ENCODE peak calls at places on chromosomes 2 and 18, in nine cellular contexts. O, I, M, G, C, L, N, J and Z are unnamed samples.

GRCh38 chr2:74373189-74373588 is 6.9 kb downstream of the DCTN1 start:
- DNase-seq in O (peak; percentile 38), I (peak; percentile 73), M (no peak), G (no peak), C (no peak), L (peak; percentile 40), N (no peak), J (no peak), Z (no peak)

GRCh38 chr18:44464401-44465185 is 216.1 kb upstream of the SETBP1 start:
- DNase-seq in O (no peak), I (no peak), M (no peak), G (no peak), C (no peak), L (no peak), N (no peak), J (no peak), Z (no peak)

GRCh38 chr2:145644820-145645302 is 1124.9 kb upstream of the ZEB2 start:
- DNase-seq in O (no peak), I (no peak), M (no peak), G (no peak), C (no peak), L (no peak), N (no peak), J (no peak), Z (no peak)

GRCh38 chr2:159094173-159094737 is 125.8 kb downstream of the TANC1 start:
- DNase-seq in O (no peak), I (no peak), M (no peak), G (no peak), C (no peak), L (peak; percentile 25), N (peak; percentile 88), J (no peak), Z (peak; percentile 79)

GRCh38 chr2:154187948-154188347 is 316.2 kb downstream of the GALNT13 start:
- DNase-seq in O (no peak), I (no peak), M (no peak), G (no peak), C (no peak), L (no peak), N (no peak), J (no peak), Z (no peak)

GRCh38 chr18:76932026-76932819 is 109.9 kb downstream of the ZNF236 start:
- DNase-seq in O (no peak), I (no peak), M (no peak), G (no peak), C (no peak), L (no peak), N (no peak), J (no peak), Z (no peak)

GRCh38 chr2:25368650-25369049 is 26.9 kb upstream of the DNMT3A start:
- DNase-seq in O (no peak), I (no peak), M (no peak), G (no peak), C (no peak), L (no peak), N (peak; percentile 42), J (no peak), Z (no peak)

GRCh38 chr2:62217980-62218379 is 22.1 kb downstream of the B3GNT2 start:
- DNase-seq in O (no peak), I (no peak), M (no peak), G (no peak), C (no peak), L (no peak), N (no peak), J (no peak), Z (no peak)

GRCh38 chr2:3762771-3763447 is 59.5 kb downstream of the DCDC2C start:
- DNase-seq in O (no peak), I (no peak), M (peak; percentile 24), G (no peak), C (no peak), L (no peak), N (no peak), J (no peak), Z (no peak)

GRCh38 chr2:171287036-171287435 is 126.3 kb upstream of the TLK1 start:
- DNase-seq in O (no peak), I (no peak), M (no peak), G (no peak), C (no peak), L (no peak), N (no peak), J (no peak), Z (no peak)

GRCh38 chr2:171279983-171280790 is 119.5 kb upstream of the TLK1 start:
- DNase-seq in O (no peak), I (no peak), M (no peak), G (peak; percentile 30), C (no peak), L (no peak), N (no peak), J (no peak), Z (no peak)

DNA sequence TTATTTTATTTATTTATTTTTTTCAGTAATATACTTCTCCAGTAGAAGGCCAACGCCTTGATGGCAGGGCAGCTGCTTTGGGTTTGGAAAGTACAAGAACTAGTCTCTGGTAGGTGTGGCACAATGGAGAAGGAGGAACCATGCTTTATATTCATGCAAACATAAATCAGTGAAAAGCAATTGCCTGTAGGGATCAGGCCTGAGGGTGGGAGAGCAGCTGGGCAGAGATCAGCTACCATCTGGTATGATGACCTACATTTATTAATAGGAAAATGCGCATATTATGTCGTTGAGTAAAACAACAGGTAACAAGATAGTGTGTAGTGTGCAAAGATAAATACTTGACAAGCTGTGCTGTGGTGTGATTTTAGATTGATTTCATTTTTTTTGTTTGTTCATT is 120.4 kb upstream of the TLK1 start:
- DNase-seq in O (no peak), I (no peak), M (no peak), G (no peak), C (no peak), L (no peak), N (no peak), J (no peak), Z (no peak)
- TF ChIP-seq EP300 in O (no peak), I (no peak), M (no peak), G (no peak), C (no peak), L (no peak), N (no peak), J (no peak), Z (no peak)

GRCh38 chr2:135744761-135745314 is 3.2 kb downstream of the UBXN4 start:
- DNase-seq in O (peak; percentile 27), I (no peak), M (no peak), G (peak; percentile 70), C (peak; percentile 73), L (no peak), N (no peak), J (no peak), Z (no peak)

GRCh38 chr2:135741395-135742306 is at the start of gene UBXN4:
- DNase-seq in O (peak; percentile 91), I (peak; percentile 97), M (peak; percentile 91), G (peak; percentile 99), C (peak; percentile 91), L (peak; percentile 91), N (peak; percentile 99), J (peak; percentile 99), Z (peak; percentile 97)

GRCh38 chr2:135743860-135744259 is 2.2 kb downstream of the UBXN4 start:
- DNase-seq in O (no peak), I (no peak), M (no peak), G (peak; percentile 40), C (no peak), L (no peak), N (no peak), J (no peak), Z (no peak)

GRCh38 chr2:135742307-135742838 is 718 bp downstream of the UBXN4 start:
- DNase-seq in O (no peak), I (peak; percentile 35), M (no peak), G (peak; percentile 65), C (peak; percentile 21), L (no peak), N (no peak), J (peak; percentile 90), Z (no peak)

DNA sequence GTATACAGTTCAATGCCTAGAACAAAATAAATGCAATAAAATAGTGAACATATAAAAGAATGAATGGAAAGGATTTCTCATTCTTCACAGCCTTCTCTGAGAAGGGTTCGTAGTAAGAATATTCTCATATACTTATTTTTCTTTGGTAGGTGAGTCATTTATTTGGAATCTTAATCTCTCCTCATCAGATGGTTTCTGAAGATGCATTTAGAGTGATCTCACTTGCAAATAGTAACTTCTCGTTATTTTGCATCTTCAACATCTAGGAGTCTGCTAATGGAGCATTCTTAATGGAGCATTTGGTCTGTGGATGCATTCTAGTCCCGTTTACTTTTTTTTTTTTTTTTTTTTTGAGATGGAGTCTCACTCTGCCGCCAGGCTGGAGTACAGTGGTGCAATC is 3.9 kb downstream of the UBXN4 start:
- DNase-seq in O (no peak), I (no peak), M (no peak), G (no peak), C (no peak), L (no peak), N (no peak), J (no peak), Z (no peak)
- H3K27ac ChIP-seq in O (no peak overlapping the region), I (no peak overlapping the region), M (no peak overlapping the region), G (no peak overlapping the region), C (no peak overlapping the region), L (no peak overlapping the region), N (no peak overlapping the region), J (no peak overlapping the region), Z (no peak overlapping the region)

DNA sequence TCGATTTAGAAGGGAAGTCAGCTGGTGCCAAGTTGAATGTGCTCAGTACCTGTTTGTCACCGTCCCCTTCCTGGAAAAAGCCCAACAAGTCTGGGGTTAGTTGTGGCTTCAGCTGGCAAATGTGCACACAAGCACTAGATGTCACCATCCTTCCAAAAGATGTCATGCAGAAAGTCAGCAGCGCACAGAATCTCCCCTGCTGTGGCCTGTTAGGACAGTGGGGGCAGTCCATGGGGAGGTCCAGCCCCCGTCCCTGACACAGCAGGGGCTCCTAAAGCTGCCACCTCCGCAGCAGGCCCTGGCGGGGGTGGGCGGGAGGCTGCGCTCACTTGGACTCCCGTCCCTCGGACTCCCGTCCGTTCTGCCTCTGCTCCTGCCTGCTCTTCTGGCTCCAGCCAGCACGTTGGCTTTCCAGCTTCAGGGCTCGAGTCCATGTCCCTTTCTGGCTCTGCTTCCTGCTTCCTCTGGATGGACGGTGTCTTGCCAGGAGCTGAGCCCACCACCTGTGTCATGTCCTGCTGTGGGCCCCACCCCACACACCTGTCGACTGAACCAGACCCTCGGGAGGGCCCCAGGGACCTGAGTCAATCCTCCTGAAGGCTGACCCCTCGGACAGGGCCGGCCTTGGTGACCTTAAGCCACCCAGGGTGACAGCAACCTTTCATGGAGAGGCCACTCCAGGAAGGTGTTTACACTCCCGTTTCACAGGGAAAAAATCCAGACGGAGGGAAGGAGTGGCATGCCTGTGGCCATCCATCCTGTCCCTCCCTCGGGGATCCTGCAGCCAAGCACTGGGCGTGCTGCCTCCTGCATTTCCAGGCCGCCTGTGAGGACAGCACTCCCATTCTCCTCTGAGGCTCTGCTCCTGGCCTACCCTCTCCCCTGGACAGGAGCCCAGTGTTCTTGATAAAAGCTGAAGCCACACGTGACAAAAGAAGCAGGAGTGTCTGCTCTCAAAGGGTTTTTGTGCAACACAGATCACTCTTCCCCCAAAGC is 8.5 kb downstream of the RAB17 start:
- DNase-seq in O (no peak), I (peak; percentile 84), M (no peak), G (peak; percentile 82), C (no peak), L (peak; percentile 70), N (peak; percentile 94), J (peak; percentile 83), Z (peak; percentile 80)
- H3K4me3 ChIP-seq in O (no peak overlapping the region), I (no peak overlapping the region), M (no peak overlapping the region), G (peak overlapping the region; percentile 38), C (no peak overlapping the region), L (no peak overlapping the region), N (peak overlapping the region; percentile 28), J (peak overlapping the region; percentile 19), Z (no peak overlapping the region)

DNA sequence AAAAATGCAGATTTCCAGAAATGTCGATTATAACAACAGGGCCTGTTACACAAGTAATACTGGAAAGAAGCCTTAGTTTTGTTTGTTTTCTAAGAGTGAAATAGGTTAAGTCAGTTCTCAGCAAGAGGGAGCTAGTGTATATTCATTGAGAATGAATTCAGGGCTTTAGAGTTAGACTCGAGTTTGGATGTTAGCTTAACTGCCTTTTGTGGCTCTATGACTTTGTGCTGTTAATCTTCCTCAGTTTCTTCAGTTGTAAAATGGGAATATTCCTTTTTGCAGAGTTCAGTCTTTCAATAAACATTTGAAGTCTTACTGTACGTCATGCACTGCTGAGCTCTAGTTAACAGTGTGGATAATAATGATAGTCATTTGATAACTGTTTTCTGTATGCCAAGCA is 989 bp downstream of the NDUFV2 start:
- DNase-seq in O (no peak), I (no peak), M (no peak), G (no peak), C (no peak), L (no peak), N (no peak), J (no peak), Z (no peak)
- TF ChIP-seq EP300 in O (no peak), I (no peak), M (no peak), G (no peak), C (no peak), L (no peak), N (no peak), J (no peak), Z (no peak)